ENCODE peak calls at places on chromosomes 4 and X, in four cellular contexts. X, H, W and D are unnamed samples.

GRCh38 chr4:125357675-125358074 is 42.9 kb downstream of the FAT4 start:
- DNase-seq in X (no peak), W (no peak), H (no peak), D (no peak)

GRCh38 chrX:68719904-68720614 is 72.6 kb downstream of the STARD8 start:
- DNase-seq in X (no peak), W (no peak), H (no peak), D (no peak)

GRCh38 chr4:153181293-153182080 is 22.8 kb upstream of the TRIM2 start:
- DNase-seq in X (peak), H (no peak), W (no peak), D (peak)

GRCh38 chrX:154458954-154459829 is 1.1 kb downstream of the PLXNA3 start:
- DNase-seq in W (no peak), X (peak), H (no peak), D (no peak)

GRCh38 chr4:185912779-185913178 is 100.8 kb upstream of the SORBS2 start:
- DNase-seq in X (no peak), H (no peak), W (no peak), D (peak)

GRCh38 chrX:64885850-64886249 is 90.4 kb downstream of the ZC4H2 start:
- DNase-seq in H (no peak), W (no peak), X (peak), D (no peak)

GRCh38 chrX:63930140-63930539 is 145.1 kb upstream of the ARHGEF9 start:
- DNase-seq in X (no peak), H (no peak), W (no peak), D (no peak)

GRCh38 chr4:102825261-102826071 is 1.9 kb downstream of the UBE2D3 start:
- DNase-seq in X (no peak), W (no peak), H (no peak), D (peak)

GRCh38 chrX:150035531-150035930 is 97.2 kb upstream of the EOLA2 start:
- DNase-seq in W (no peak), X (no peak), H (no peak), D (no peak)

GRCh38 chr4:1508161-1509160 is 102.2 kb upstream of the NKX1-1 start:
- DNase-seq in X (no peak), H (peak), W (no peak), D (no peak)
- H3K27ac ChIP-seq in X (no peak), H (no peak), W (no peak), D (no peak)

GRCh38 chr4:150217192-150217591 is 138.9 kb downstream of the DCLK2 start:
- DNase-seq in H (no peak), X (no peak), W (no peak), D (peak)
- TF ChIP-seq CTCF in H (peak), X (no peak), W (peak), D (peak)

DNA sequence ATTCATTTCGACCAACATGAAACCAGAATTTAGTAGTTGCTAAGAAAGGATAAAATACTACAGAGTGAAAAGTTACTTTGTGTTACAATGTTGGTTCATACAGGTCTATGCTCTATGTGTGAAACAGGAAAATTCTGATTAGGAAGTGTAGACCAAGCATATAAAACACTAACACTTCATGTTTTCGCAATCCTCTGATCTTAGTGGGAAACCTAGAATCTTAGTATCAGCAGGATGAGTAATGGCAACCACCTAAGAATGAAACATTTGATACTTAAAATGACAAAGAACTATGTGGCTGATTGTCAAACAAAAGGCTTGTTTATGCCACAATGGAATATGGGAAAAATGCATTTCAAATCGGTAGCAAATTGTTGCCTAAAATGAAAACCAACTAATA is 116.1 kb downstream of the AMMECR1 start:
- DNase-seq in X (no peak), H (no peak), W (no peak), D (no peak)
- H3K27ac ChIP-seq in X (no peak), H (no peak), W (no peak), D (no peak)

DNA sequence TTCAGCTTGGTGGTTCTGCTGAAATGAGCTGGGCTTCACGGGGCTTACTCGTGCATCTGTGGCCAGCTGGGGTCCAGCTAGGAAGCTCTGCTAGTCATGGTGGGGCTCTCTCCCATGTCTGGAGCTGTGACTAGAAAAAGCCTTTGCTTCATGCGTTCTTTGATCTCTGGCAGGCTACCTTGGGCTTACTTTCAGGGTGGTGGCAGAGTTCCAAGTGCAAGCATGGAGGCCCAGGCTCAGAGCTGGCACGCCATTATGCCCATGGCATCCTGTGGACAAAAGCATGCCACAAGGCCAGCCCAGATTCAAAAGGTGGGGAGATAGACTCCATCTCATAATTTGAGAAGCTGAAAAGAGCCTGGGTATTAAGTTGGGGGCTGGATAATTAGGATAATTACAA is 55.4 kb upstream of the GBA3 start:
- DNase-seq in X (no peak), W (no peak), H (no peak), D (no peak)
- TF ChIP-seq CTCF in X (no peak), W (no peak), H (no peak), D (no peak)

GRCh38 chr4:6719611-6720179 is 3.7 kb downstream of the BLOC1S4 start:
- DNase-seq in X (no peak), W (no peak), H (no peak), D (no peak)

GRCh38 chr4:6721121-6721520 is 5.1 kb downstream of the BLOC1S4 start:
- DNase-seq in X (no peak), W (no peak), H (no peak), D (no peak)

GRCh38 chr4:6716958-6717655 is 1.1 kb downstream of the BLOC1S4 start:
- DNase-seq in W (no peak), X (no peak), H (no peak), D (no peak)

GRCh38 chr4:6720202-6720699 is 4.3 kb downstream of the BLOC1S4 start:
- DNase-seq in X (peak), W (peak), H (peak), D (peak)

DNA sequence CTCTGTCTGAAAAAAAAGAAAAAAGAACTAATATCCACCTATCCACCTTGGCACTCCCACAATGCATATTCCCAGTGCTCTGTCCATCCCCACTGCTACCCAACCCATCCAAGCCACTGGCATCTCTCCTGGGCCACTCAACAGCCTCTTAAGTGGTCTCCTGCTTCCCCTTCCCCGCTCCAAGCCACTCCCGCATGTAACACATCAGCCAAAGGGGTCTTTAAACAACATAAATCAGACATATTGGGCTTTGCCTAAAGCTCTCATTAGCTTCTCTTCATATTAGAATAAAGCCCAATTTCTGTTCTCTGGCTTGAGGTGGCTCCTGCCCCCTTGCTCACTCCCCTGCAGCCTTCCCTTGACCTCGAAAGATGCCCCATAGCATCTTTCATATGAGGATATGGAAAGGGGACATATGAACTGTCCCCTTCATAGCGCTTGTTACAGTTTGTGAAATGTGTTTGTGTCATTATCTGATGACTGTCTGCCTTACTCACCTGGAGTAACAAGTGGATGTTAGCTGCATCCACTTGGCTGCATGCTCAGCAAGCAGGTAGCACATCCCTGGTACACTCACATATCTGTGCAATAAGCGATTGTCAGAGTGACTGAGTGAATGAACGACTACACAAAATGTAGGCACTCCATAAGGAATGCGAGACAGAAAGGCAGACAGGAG is 3.1 kb downstream of the BLOC1S4 start:
- DNase-seq in X (no peak), W (no peak), H (no peak), D (no peak)
- H3K27ac ChIP-seq in X (no peak), W (peak), H (no peak), D (no peak)